ENCODE peak calls at places on chromosome 22, in seven cellular contexts. K is sigmoid colon; Q is cardiac muscle cell; J is mesenchymal stem cell; V is activated T-helper 1 cell treated with anti-CD3 and anti-CD28 coated beads, Interleukin-2, amount 50 U/mL, for 16 hours; P is stimulated activated CD4-positive, alpha-beta T cell treated with anti-CD3 and anti-CD28 coated beads, Interleukin-4, amount 100 ng/mL, for 4 hours; D is mesendoderm. Z is an unnamed sample.

GRCh38 chr22:17831527-17832251 is 57.4 kb upstream of the BID start:
- DNase-seq in D (no peak), V (no peak), Q (no peak), J (no peak), P (no peak), K (peak; percentile 83), Z (no peak)

GRCh38 chr22:46998346-46998745 is 235.9 kb downstream of the TBC1D22A start:
- DNase-seq in Q (no peak), V (no peak), D (no peak), J (no peak), K (peak; percentile 30), P (no peak), Z (no peak)

GRCh38 chr22:44426981-44427380 is 71.1 kb downstream of the RTL6 start:
- DNase-seq in V (no peak), P (no peak), Q (no peak), K (peak; percentile 48), J (no peak), D (no peak), Z (no peak)

GRCh38 chr22:31577711-31578110 is 81.4 kb downstream of the SFI1 start:
- DNase-seq in V (no peak), P (no peak), Q (no peak), J (no peak), D (no peak), K (no peak), Z (no peak)

GRCh38 chr22:22687638-22688500 is 43.5 kb downstream of the GGTLC2 start:
- DNase-seq in P (no peak), J (peak; percentile 26), Q (peak; percentile 77), V (no peak), D (peak; percentile 41), K (no peak), Z (no peak)

GRCh38 chr22:24803064-24803542 is 2.9 kb upstream of the SGSM1 start:
- DNase-seq in Q (peak; percentile 42), P (peak; percentile 57), J (peak; percentile 36), V (peak; percentile 30), K (no peak), D (peak; percentile 89), Z (peak; percentile 24)

GRCh38 chr22:37276771-37277170 is 5.5 kb upstream of the CYTH4 start:
- DNase-seq in J (no peak), Q (peak; percentile 41), V (no peak), P (no peak), K (no peak), D (no peak), Z (no peak)

GRCh38 chr22:19879651-19879995 is 24.9 kb upstream of the GNB1L start:
- DNase-seq in D (no peak), P (no peak), J (no peak), Q (no peak), V (no peak), K (no peak), Z (no peak)

GRCh38 chr22:23137905-23138520 is 3.8 kb downstream of the RSPH14 start:
- DNase-seq in P (no peak), K (no peak), V (peak; percentile 5), D (peak; percentile 54), J (no peak), Q (peak; percentile 8), Z (no peak)

GRCh38 chr22:43955040-43955882 is at the start of gene SAMM50:
- DNase-seq in Q (peak; percentile 94), V (peak; percentile 82), K (peak; percentile 96), D (peak; percentile 93), P (peak; percentile 85), J (peak; percentile 94), Z (peak; percentile 86)